ENCODE peak calls at places on chromosome 12, in four cellular contexts. One of them, this sample, is unnamed. For H3K27me3, the result is how much of the 10 kb centered on the place peaks cover.

GRCh38 chr12:110741795-110742717 is 635 bp downstream of the PPP1CC start:
- DNase-seq in neuronal stem cell: peak
- DNase-seq in H1: no peak
- DNase-seq in H9: no peak
- DNase-seq in this sample: peak

GRCh38 chr12:53995311-53996187 is 4.4 kb upstream of the HOXC9 start:
- DNase-seq in neuronal stem cell: no peak
- DNase-seq in H1: no peak
- DNase-seq in H9: peak
- DNase-seq in this sample: peak

GRCh38 chr12:87383705-87384104 is 645.5 kb downstream of the C12orf50 start:
- DNase-seq in neuronal stem cell: no peak
- DNase-seq in H1: no peak
- DNase-seq in H9: no peak
- DNase-seq in this sample: no peak

GRCh38 chr12:62252576-62252975 is 7.6 kb upstream of the USP15 start:
- DNase-seq in neuronal stem cell: no peak
- DNase-seq in H1: no peak
- DNase-seq in H9: no peak
- DNase-seq in this sample: peak

GRCh38 chr12:29168000-29168399 is 18.9 kb downstream of the FAR2 start:
- DNase-seq in neuronal stem cell: no peak
- DNase-seq in H1: no peak
- DNase-seq in H9: no peak
- DNase-seq in this sample: no peak

GRCh38 chr12:25469368-25469767 is 83.7 kb downstream of the LMNTD1 start:
- DNase-seq in neuronal stem cell: no peak
- DNase-seq in H1: no peak
- DNase-seq in H9: no peak
- DNase-seq in this sample: no peak

GRCh38 chr12:68908076-68908475 is 24.9 kb downstream of the CPM start:
- DNase-seq in neuronal stem cell: no peak
- DNase-seq in H1: no peak
- DNase-seq in H9: no peak
- DNase-seq in this sample: no peak

GRCh38 chr12:70549340-70550179 is 87.7 kb downstream of the PTPRB start:
- DNase-seq in neuronal stem cell: no peak
- DNase-seq in H1: no peak
- DNase-seq in H9: no peak
- DNase-seq in this sample: no peak

GRCh38 chr12:26212356-26212755 is 17.0 kb downstream of the SSPN start:
- DNase-seq in neuronal stem cell: no peak
- DNase-seq in H1: no peak
- DNase-seq in H9: no peak
- DNase-seq in this sample: no peak

GRCh38 chr12:105256921-105257320 is 20.9 kb upstream of the APPL2 start:
- DNase-seq in neuronal stem cell: no peak
- DNase-seq in H1: no peak
- DNase-seq in H9: no peak
- DNase-seq in this sample: peak

GRCh38 chr12:94545937-94546771 is 86.5 kb upstream of the CEP83 start:
- DNase-seq in neuronal stem cell: peak
- DNase-seq in H1: peak
- DNase-seq in H9: peak
- DNase-seq in this sample: peak

GRCh38 chr12:12466157-12466556 is 96.5 kb downstream of the DUSP16 start:
- DNase-seq in neuronal stem cell: no peak
- DNase-seq in H1: no peak
- DNase-seq in H9: no peak
- DNase-seq in this sample: no peak

GRCh38 chr12:127928615-127929014 is 338.4 kb upstream of the TMEM132C start:
- DNase-seq in neuronal stem cell: no peak
- DNase-seq in H1: no peak
- DNase-seq in H9: no peak
- DNase-seq in this sample: peak

GRCh38 chr12:112419269-112420133 is 754 bp downstream of the PTPN11 start:
- DNase-seq in neuronal stem cell: peak
- DNase-seq in H1: no peak
- DNase-seq in H9: peak
- DNase-seq in this sample: peak

GRCh38 chr12:90043264-90043663 is 334.6 kb upstream of the ATP2B1 start:
- DNase-seq in neuronal stem cell: no peak
- DNase-seq in H1: no peak
- DNase-seq in H9: no peak
- DNase-seq in this sample: peak

GRCh38 chr12:64800640-64801039 is 23.8 kb upstream of the TBC1D30 start:
- DNase-seq in neuronal stem cell: no peak
- DNase-seq in H1: no peak
- DNase-seq in H9: no peak
- DNase-seq in this sample: no peak

GRCh38 chr12:120286768-120287490 is 4.8 kb downstream of the RNU4-2 start:
- DNase-seq in neuronal stem cell: no peak
- DNase-seq in H1: no peak
- DNase-seq in H9: no peak
- DNase-seq in this sample: no peak

GRCh38 chr12:124296916-124297351 is 2.0 kb downstream of the RFLNA start:
- DNase-seq in neuronal stem cell: no peak
- DNase-seq in H1: no peak
- DNase-seq in H9: no peak
- DNase-seq in this sample: no peak

DNA sequence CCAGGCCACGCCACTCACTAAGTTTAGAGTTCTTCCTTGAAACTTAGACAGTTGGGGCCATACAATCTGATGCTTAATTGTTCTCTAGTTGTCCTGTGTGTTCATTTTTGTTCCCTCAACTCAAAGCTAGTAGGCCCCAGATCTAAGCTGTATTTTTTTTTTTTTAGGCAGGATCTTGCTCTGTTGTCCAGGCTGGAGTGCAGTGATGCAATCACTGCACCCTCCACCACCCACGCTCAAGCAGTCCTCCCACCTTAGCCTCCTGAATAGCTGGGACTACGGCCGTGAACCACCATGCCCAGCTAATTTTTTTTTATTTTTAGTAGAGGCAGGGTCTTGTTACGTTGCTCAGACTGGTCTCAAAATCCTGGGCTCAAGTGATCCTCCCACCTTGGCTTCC is 7.5 kb downstream of the TNFRSF1A start:
- DNase-seq in neuronal stem cell: no peak
- DNase-seq in H1: no peak
- DNase-seq in H9: no peak
- DNase-seq in this sample: no peak
- H2AK5ac ChIP-seq in neuronal stem cell: no peak
- H2AK5ac ChIP-seq in H1: no peak
- H2AK5ac ChIP-seq in H9: no peak
- H2AK5ac ChIP-seq in this sample: peak

GRCh38 chr12:52697058-52697582 is 6.2 kb downstream of the KRT77 start:
- DNase-seq in neuronal stem cell: no peak
- DNase-seq in H1: no peak
- DNase-seq in H9: no peak
- DNase-seq in this sample: no peak
- H3K27me3 ChIP-seq in neuronal stem cell: under half
- H3K27me3 ChIP-seq in H1: under half
- H3K27me3 ChIP-seq in H9: under half
- H3K27me3 ChIP-seq in this sample: under half

GRCh38 chr12:113766880-113767878 is 198.9 kb downstream of the RBM19 start:
- DNase-seq in neuronal stem cell: peak
- DNase-seq in H1: peak
- DNase-seq in H9: peak
- DNase-seq in this sample: peak
- H2BK12ac ChIP-seq in neuronal stem cell: no peak
- H2BK12ac ChIP-seq in H1: no peak
- H2BK12ac ChIP-seq in H9: no peak
- H2BK12ac ChIP-seq in this sample: peak

GRCh38 chr12:121797937-121798801 is 4.7 kb upstream of the RHOF start:
- DNase-seq in neuronal stem cell: no peak
- DNase-seq in H1: no peak
- DNase-seq in H9: no peak
- DNase-seq in this sample: peak
- H2AK5ac ChIP-seq in neuronal stem cell: peak
- H2AK5ac ChIP-seq in H1: no peak
- H2AK5ac ChIP-seq in H9: no peak
- H2AK5ac ChIP-seq in this sample: no peak

GRCh38 chr12:5432011-5432400 is at the start of gene NTF3:
- DNase-seq in neuronal stem cell: no peak
- DNase-seq in H1: no peak
- DNase-seq in H9: peak
- DNase-seq in this sample: peak

GRCh38 chr12:5435161-5435560 is 3.3 kb downstream of the NTF3 start:
- DNase-seq in neuronal stem cell: no peak
- DNase-seq in H1: no peak
- DNase-seq in H9: no peak
- DNase-seq in this sample: no peak

GRCh38 chr12:5434647-5434968 is 2.7 kb downstream of the NTF3 start:
- DNase-seq in neuronal stem cell: no peak
- DNase-seq in H1: no peak
- DNase-seq in H9: no peak
- DNase-seq in this sample: no peak

GRCh38 chr12:5433840-5434646 is 2.1 kb downstream of the NTF3 start:
- DNase-seq in neuronal stem cell: peak
- DNase-seq in H1: no peak
- DNase-seq in H9: no peak
- DNase-seq in this sample: peak

DNA sequence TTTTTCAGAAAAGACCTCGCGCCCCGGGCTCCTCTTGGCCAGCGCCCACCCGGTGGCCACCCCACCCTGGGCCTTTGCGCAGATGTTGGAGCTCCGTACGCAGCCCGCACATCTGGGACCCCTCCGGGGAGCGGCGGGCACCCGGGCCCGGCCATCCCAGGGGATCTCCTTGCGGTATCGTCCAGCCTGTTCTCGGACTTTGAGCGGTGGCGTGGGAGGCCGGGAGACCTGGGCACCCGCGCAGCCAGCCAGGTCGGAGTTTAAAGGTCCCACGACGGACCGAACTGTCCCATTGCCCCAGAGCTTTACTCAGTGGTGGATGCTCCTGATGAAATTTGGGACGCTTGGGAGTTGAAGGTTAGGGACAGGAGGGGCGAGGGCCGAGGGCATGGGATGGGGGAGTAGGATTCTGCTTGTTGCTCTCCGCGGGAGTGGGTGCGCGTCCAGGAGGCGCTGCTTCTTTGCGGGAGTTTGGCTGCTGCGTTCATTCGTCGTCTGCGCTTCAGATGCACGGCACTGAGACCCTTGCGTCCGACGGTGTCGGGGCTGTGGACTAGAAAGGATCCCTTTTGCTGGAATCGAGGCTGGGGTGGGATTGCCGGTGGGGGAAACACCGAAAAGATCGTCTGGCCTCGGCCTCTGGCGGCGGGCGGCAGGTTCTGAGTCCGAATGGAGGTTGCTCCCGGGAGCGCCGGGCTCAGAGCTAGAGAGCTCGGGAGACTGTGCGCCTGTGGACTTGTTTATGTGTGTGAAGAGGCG is 1.4 kb downstream of the NTF3 start:
- DNase-seq in neuronal stem cell: peak
- DNase-seq in H1: no peak
- DNase-seq in H9: peak
- DNase-seq in this sample: peak
- H3K27me3 ChIP-seq in neuronal stem cell: under half
- H3K27me3 ChIP-seq in H1: half or more
- H3K27me3 ChIP-seq in H9: half or more
- H3K27me3 ChIP-seq in this sample: half or more

GRCh38 chr12:19039515-19039914 is 90.0 kb upstream of the PLEKHA5 start:
- DNase-seq in neuronal stem cell: no peak
- DNase-seq in H1: no peak
- DNase-seq in H9: no peak
- DNase-seq in this sample: no peak

GRCh38 chr12:19035552-19035951 is 94.0 kb upstream of the PLEKHA5 start:
- DNase-seq in neuronal stem cell: no peak
- DNase-seq in H1: no peak
- DNase-seq in H9: no peak
- DNase-seq in this sample: no peak

GRCh38 chr12:19034937-19035336 is 94.6 kb upstream of the PLEKHA5 start:
- DNase-seq in neuronal stem cell: no peak
- DNase-seq in H1: no peak
- DNase-seq in H9: no peak
- DNase-seq in this sample: no peak

GRCh38 chr12:19036673-19037357 is 92.7 kb upstream of the PLEKHA5 start:
- DNase-seq in neuronal stem cell: no peak
- DNase-seq in H1: no peak
- DNase-seq in H9: no peak
- DNase-seq in this sample: peak

DNA sequence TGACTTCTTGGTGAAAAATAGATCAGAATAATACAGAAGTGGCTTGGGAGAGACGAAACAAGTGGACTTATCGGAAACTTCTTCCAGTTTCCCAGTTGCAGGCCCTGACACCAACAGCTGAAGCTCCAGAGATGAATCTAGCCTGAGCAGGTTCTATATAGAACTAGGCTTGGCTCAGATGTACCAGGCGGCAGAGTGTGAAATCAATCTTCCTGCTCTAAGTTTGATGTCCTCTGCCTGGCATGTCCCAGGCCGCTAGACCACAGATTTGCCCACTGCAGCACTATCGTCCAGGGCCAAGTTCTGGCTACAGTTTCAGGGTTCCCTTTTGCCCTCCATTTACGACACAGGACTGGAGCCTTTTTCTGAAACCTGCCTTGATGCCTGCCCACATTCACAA is 91.3 kb upstream of the PLEKHA5 start:
- DNase-seq in neuronal stem cell: no peak
- DNase-seq in H1: no peak
- DNase-seq in H9: no peak
- DNase-seq in this sample: no peak
- H2BK12ac ChIP-seq in neuronal stem cell: no peak
- H2BK12ac ChIP-seq in H1: no peak
- H2BK12ac ChIP-seq in H9: no peak
- H2BK12ac ChIP-seq in this sample: no peak

GRCh38 chr12:116373610-116374606 is 96.4 kb upstream of the MED13L start:
- DNase-seq in neuronal stem cell: no peak
- DNase-seq in H1: no peak
- DNase-seq in H9: no peak
- DNase-seq in this sample: no peak
- H2AK5ac ChIP-seq in neuronal stem cell: peak
- H2AK5ac ChIP-seq in H1: no peak
- H2AK5ac ChIP-seq in H9: no peak
- H2AK5ac ChIP-seq in this sample: no peak

DNA sequence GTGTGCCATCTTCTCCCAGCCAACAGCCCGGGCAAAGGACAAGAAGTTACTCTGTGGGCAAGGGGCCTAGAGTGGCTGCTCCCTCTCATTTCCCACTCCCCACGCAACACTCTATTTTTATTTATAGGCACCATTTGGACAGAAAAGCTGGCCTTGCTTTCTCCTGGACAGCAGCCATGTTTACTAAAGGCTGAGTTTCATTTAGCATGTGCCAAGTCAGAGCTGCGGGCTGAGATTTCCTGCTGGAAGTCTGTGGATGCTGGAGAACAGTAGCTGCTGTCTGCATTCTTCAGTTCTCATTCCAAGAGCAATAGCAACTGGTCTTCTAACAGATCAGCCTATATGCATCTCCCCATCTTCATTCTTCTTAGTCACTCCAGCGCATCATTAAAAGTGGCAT is 8.3 kb downstream of the COL2A1 start:
- DNase-seq in neuronal stem cell: no peak
- DNase-seq in H1: no peak
- DNase-seq in H9: no peak
- DNase-seq in this sample: no peak
- H3K27me3 ChIP-seq in neuronal stem cell: under half
- H3K27me3 ChIP-seq in H1: half or more
- H3K27me3 ChIP-seq in H9: under half
- H3K27me3 ChIP-seq in this sample: half or more